ENCODE peak calls at places on chromosomes 3 and 15, in seven cellular contexts. A is choroid plexus epithelial cell, W is body of pancreas, X is thoracic aorta, C is esophagus squamous epithelium, U is retinal pigment epithelial cell, I is AG10803. V is an unnamed sample.

GRCh38 chr3:162441716-162442115 is 945.1 kb downstream of the OTOL1 start:
- DNase-seq in A (peak), W (no peak), X (no peak), C (no peak), U (no peak), I (peak), V (no peak)

GRCh38 chr15:42373274-42373673 is 14.0 kb downstream of the CAPN3 start:
- DNase-seq in A (no peak), W (no peak), X (no peak), C (no peak), U (no peak), I (no peak), V (no peak)

GRCh38 chr15:79172032-79172481 is 81.5 kb upstream of the RASGRF1 start:
- DNase-seq in A (peak), W (peak), X (no peak), C (no peak), U (peak), I (no peak), V (no peak)

GRCh38 chr3:170563712-170564423 is 22.0 kb downstream of the SLC7A14 start:
- DNase-seq in A (peak), W (no peak), X (no peak), C (no peak), U (no peak), I (peak), V (peak)

GRCh38 chr3:136632625-136633081 is 119.5 kb downstream of the STAG1 start:
- DNase-seq in A (no peak), W (no peak), X (no peak), C (no peak), U (no peak), I (no peak), V (no peak)

GRCh38 chr15:68431792-68432401 is at the start of gene ITGA11:
- DNase-seq in A (peak), W (peak), X (peak), C (no peak), U (no peak), I (peak), V (no peak)

GRCh38 chr3:151827816-151828215 is 13.9 kb downstream of the AADAC start:
- DNase-seq in A (no peak), W (no peak), X (no peak), C (no peak), U (no peak), I (no peak), V (no peak)

GRCh38 chr3:107704477-107704876 is 181.7 kb downstream of the BBX start:
- DNase-seq in A (peak), W (no peak), X (no peak), C (no peak), U (peak), I (no peak), V (no peak)

GRCh38 chr3:58540176-58540863 is 3.3 kb upstream of the ACOX2 start:
- DNase-seq in A (no peak), W (no peak), X (no peak), C (no peak), U (no peak), I (no peak), V (no peak)

GRCh38 chr3:18422972-18423371 is 2.2 kb downstream of the SATB1 start:
- DNase-seq in A (no peak), W (no peak), X (no peak), C (no peak), U (no peak), I (no peak), V (no peak)

GRCh38 chr15:98547741-98548166 is 100.6 kb upstream of the IGF1R start:
- DNase-seq in A (peak), W (no peak), X (no peak), C (no peak), U (no peak), I (no peak), V (no peak)

GRCh38 chr3:197206913-197207312 is 91.5 kb downstream of the DLG1 start:
- DNase-seq in A (no peak), W (no peak), X (no peak), C (no peak), U (no peak), I (no peak), V (no peak)

GRCh38 chr3:196650740-196651311 is 11.3 kb downstream of the NRROS start:
- DNase-seq in A (peak), W (no peak), X (no peak), C (no peak), U (peak), I (peak), V (peak)

GRCh38 chr3:32432711-32433530 is 41.3 kb downstream of the CMTM7 start:
- DNase-seq in A (peak), W (no peak), X (no peak), C (no peak), U (no peak), I (peak), V (no peak)

GRCh38 chr3:171351676-171352075 is 108.5 kb downstream of the TNIK start:
- DNase-seq in A (peak), W (no peak), X (no peak), C (no peak), U (no peak), I (peak), V (peak)

GRCh38 chr15:78727561-78727960 is 83.7 kb downstream of the ADAMTS7 start:
- DNase-seq in A (peak), W (no peak), X (no peak), C (no peak), U (no peak), I (no peak), V (no peak)

GRCh38 chr3:129627350-129628168 is 21.1 kb upstream of the PLXND1 start:
- DNase-seq in A (peak), W (peak), X (no peak), C (peak), U (no peak), I (peak), V (no peak)

GRCh38 chr15:25774871-25775270 is 88.3 kb downstream of the ATP10A start:
- DNase-seq in A (no peak), W (no peak), X (no peak), C (no peak), U (no peak), I (no peak), V (no peak)

GRCh38 chr3:32347286-32348125 is 44.1 kb upstream of the CMTM7 start:
- DNase-seq in A (no peak), W (no peak), X (no peak), C (no peak), U (no peak), I (no peak), V (no peak)

GRCh38 chr15:92968926-92969664 is 69.0 kb downstream of the CHD2 start:
- DNase-seq in A (peak), W (no peak), X (no peak), C (no peak), U (peak), I (peak), V (no peak)

GRCh38 chr3:194508486-194509449 is 22.0 kb upstream of the ATP13A3 start:
- DNase-seq in A (no peak), W (no peak), X (no peak), C (no peak), U (no peak), I (no peak), V (no peak)

GRCh38 chr3:150727653-150728502 is 24.2 kb upstream of the ERICH6 start:
- DNase-seq in A (no peak), W (no peak), X (no peak), C (no peak), U (no peak), I (no peak), V (no peak)

GRCh38 chr15:93067649-93068085 is 21.3 kb downstream of the RGMA start:
- DNase-seq in A (no peak), W (no peak), X (no peak), C (no peak), U (no peak), I (no peak), V (no peak)

GRCh38 chr3:46465196-46465520 is 453 bp upstream of the LTF start:
- DNase-seq in A (no peak), W (no peak), X (no peak), C (no peak), U (no peak), I (no peak), V (no peak)

GRCh38 chr15:101044625-101045235 is 125.6 kb downstream of the LRRK1 start:
- DNase-seq in A (no peak), W (peak), X (no peak), C (no peak), U (no peak), I (no peak), V (no peak)

GRCh38 chr3:141410408-141410807 is 42.1 kb downstream of the ZBTB38 start:
- DNase-seq in A (peak), W (peak), X (no peak), C (no peak), U (no peak), I (peak), V (no peak)

GRCh38 chr3:170320471-170321121 is 36.9 kb upstream of the SKIL start:
- DNase-seq in A (peak), W (no peak), X (no peak), C (no peak), U (no peak), I (no peak), V (no peak)

GRCh38 chr3:42403737-42404136 is 6.7 kb downstream of the LYZL4 start:
- DNase-seq in A (no peak), W (no peak), X (no peak), C (no peak), U (no peak), I (no peak), V (no peak)

GRCh38 chr3:30222436-30222835 is 384.0 kb upstream of the TGFBR2 start:
- DNase-seq in A (no peak), W (no peak), X (no peak), C (no peak), U (no peak), I (peak), V (no peak)

GRCh38 chr3:121749276-121750086 is at the start of gene GOLGB1:
- DNase-seq in A (peak), W (peak), X (peak), C (peak), U (peak), I (peak), V (peak)
- TF ChIP-seq CTCF in A (peak), W (no peak), X (no peak), C (no peak), U (no peak), I (no peak), V (no peak)

DNA sequence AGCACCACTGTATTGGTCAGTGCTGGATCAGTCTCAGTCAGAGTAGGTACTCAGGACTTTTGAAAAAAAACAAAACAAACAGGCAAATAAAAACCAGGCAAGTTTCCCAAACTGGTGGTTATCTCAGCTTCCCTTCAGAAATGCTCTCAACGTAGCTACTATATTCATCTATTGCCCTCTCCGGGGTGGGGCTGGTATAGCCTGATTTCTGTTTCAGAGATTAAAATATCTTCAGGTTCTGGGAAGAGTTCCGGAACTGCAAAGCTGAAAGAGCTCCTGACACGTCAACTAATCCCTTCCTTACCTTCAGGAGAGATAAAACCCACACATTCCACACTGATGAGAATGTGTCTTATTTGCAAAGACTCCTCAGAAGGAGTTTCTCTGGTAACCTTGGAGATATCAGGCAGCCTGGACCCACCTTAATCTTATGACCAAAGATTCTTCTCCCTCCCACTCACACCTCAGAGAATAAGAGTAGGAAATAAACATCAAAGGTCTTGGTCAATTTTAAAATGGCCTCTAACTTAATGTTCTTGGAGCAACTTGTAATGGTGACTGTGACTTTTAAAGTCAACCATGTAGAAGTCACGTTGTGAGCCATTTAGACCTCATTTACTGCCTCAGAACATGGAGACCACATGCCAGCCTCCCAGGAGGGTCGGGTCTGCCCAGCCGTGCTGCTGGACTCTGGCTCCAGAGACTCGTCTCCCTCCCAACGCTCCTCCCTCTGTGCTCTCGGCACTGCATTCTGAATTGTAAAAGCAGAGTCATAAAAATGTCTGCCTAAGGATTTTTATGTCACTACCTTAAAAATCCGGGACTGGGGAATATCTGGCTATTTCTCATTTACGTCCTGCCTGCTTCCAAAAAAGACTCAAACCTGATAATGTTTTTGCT is 53.8 kb downstream of the CDCP1 start:
- DNase-seq in A (peak), W (no peak), X (no peak), C (no peak), U (peak), I (peak), V (no peak)
- TF ChIP-seq CTCF in A (peak), W (no peak), X (no peak), C (no peak), U (no peak), I (peak), V (no peak)

GRCh38 chr3:11774296-11774877 is 72.3 kb downstream of the TAMM41 start:
- DNase-seq in A (peak), W (peak), X (no peak), C (no peak), U (no peak), I (peak), V (no peak)
- TF ChIP-seq CTCF in A (peak), W (peak), X (no peak), C (no peak), U (peak), I (peak), V (peak)

DNA sequence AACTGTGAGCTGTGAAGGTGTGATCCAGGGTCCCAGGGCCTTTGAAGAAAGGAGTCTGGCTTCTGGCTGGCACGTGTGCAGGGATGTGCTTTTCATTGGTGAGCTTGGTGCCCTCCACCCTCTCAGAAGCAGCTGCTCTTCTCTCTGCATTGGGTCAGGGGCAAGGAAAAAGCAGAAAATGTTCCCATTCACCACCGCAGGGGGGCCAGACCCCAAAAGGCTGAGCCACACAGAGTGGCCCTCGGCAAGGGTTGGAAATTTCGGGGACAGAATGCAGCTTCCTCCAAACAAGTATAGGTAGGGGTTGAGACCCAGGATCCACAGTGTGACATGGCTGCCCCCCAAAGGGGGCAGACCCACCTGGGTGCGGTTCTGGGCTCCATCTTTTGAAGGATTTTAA is 2.5 kb downstream of the CSK start:
- DNase-seq in A (no peak), W (no peak), X (no peak), C (no peak), U (no peak), I (no peak), V (no peak)
- TF ChIP-seq CTCF in A (no peak), W (no peak), X (no peak), C (no peak), U (no peak), I (no peak), V (no peak)

GRCh38 chr3:185753354-185753753 is 71.5 kb downstream of the IGF2BP2 start:
- DNase-seq in A (no peak), W (no peak), X (no peak), C (no peak), U (no peak), I (no peak), V (no peak)

GRCh38 chr3:185757176-185757575 is 67.7 kb downstream of the IGF2BP2 start:
- DNase-seq in A (no peak), W (no peak), X (no peak), C (no peak), U (no peak), I (no peak), V (no peak)

GRCh38 chr3:185756477-185756876 is 68.4 kb downstream of the IGF2BP2 start:
- DNase-seq in A (no peak), W (no peak), X (no peak), C (no peak), U (no peak), I (no peak), V (no peak)

GRCh38 chr3:185758912-185759311 is 65.9 kb downstream of the IGF2BP2 start:
- DNase-seq in A (no peak), W (no peak), X (no peak), C (no peak), U (no peak), I (no peak), V (no peak)

GRCh38 chr3:185754920-185755319 is 69.9 kb downstream of the IGF2BP2 start:
- DNase-seq in A (no peak), W (no peak), X (no peak), C (no peak), U (no peak), I (no peak), V (no peak)
- TF ChIP-seq CTCF in A (no peak), W (no peak), X (no peak), C (no peak), U (no peak), I (no peak), V (no peak)

V was measured in AG09319.